ENCODE peak calls at places on chromosomes 3 and 15, in four cellular contexts. A, I, G and F are unnamed samples.

GRCh38 chr15:62880278-62880677 is 162.3 kb upstream of the TPM1 start:
- DNase-seq in A (no peak), I (no peak), G (no peak), F (peak)

GRCh38 chr3:105656607-105657504 is 212.0 kb downstream of the CBLB start:
- DNase-seq in A (no peak), I (no peak), G (no peak), F (no peak)

GRCh38 chr3:193295985-193296384 is 55.0 kb downstream of the PLAAT1 start:
- DNase-seq in A (no peak), I (no peak), G (no peak), F (no peak)

GRCh38 chr3:125398952-125399351 is 23.8 kb upstream of the ZNF148 start:
- DNase-seq in A (no peak), I (no peak), G (no peak), F (no peak)

GRCh38 chr3:151356791-151357460 is 27.6 kb upstream of the P2RY13 start:
- DNase-seq in A (no peak), I (no peak), G (no peak), F (no peak)

GRCh38 chr3:124559650-124560405 is 170.4 kb upstream of the UMPS start:
- DNase-seq in A (peak), I (peak), G (peak), F (peak)

GRCh38 chr3:102662223-102662622 is 227.4 kb downstream of the ZPLD1 start:
- DNase-seq in A (no peak), I (no peak), G (no peak), F (no peak)

GRCh38 chr15:75454471-75455418 is 3.3 kb upstream of the SIN3A start:
- DNase-seq in A (peak), I (no peak), G (no peak), F (peak)

GRCh38 chr3:156681003-156681402 is 6.6 kb downstream of the TIPARP start:
- DNase-seq in A (peak), I (peak), G (peak), F (peak)

GRCh38 chr3:171028025-171028778 is 1.7 kb upstream of the SLC2A2 start:
- DNase-seq in A (peak), I (peak), G (peak), F (peak)

GRCh38 chr3:66483006-66483928 is 17.6 kb downstream of the LRIG1 start:
- DNase-seq in A (peak), I (no peak), G (peak), F (peak)

GRCh38 chr3:81592101-81592500 is 169.3 kb downstream of the GBE1 start:
- DNase-seq in A (no peak), I (no peak), G (no peak), F (peak)

GRCh38 chr3:192869131-192870027 is 48.3 kb downstream of the MB21D2 start:
- DNase-seq in A (peak), I (no peak), G (no peak), F (no peak)

GRCh38 chr3:123667784-123668183 is 82.9 kb upstream of the HACD2 start:
- DNase-seq in A (no peak), I (no peak), G (no peak), F (no peak)

GRCh38 chr15:47184003-47184404 is 533.3 kb upstream of the SEMA6D start:
- DNase-seq in A (peak), I (no peak), G (no peak), F (no peak)

GRCh38 chr3:33215739-33216138 is 2.9 kb downstream of the SUSD5 start:
- DNase-seq in A (no peak), I (no peak), G (no peak), F (no peak)
- H3K4me3 ChIP-seq in A (no peak), I (no peak), G (no peak), F (no peak)

GRCh38 chr15:43828061-43828657 is 1.4 kb downstream of the WDR76 start:
- DNase-seq in A (peak), I (no peak), G (no peak), F (peak)
- H3K4me3 ChIP-seq in A (peak), I (peak), G (no peak), F (no peak)

GRCh38 chr15:71085809-71086208 is 29.5 kb upstream of the THSD4 start:
- DNase-seq in A (no peak), I (no peak), G (no peak), F (no peak)
- H3K4me3 ChIP-seq in A (no peak), I (no peak), G (no peak), F (no peak)

DNA sequence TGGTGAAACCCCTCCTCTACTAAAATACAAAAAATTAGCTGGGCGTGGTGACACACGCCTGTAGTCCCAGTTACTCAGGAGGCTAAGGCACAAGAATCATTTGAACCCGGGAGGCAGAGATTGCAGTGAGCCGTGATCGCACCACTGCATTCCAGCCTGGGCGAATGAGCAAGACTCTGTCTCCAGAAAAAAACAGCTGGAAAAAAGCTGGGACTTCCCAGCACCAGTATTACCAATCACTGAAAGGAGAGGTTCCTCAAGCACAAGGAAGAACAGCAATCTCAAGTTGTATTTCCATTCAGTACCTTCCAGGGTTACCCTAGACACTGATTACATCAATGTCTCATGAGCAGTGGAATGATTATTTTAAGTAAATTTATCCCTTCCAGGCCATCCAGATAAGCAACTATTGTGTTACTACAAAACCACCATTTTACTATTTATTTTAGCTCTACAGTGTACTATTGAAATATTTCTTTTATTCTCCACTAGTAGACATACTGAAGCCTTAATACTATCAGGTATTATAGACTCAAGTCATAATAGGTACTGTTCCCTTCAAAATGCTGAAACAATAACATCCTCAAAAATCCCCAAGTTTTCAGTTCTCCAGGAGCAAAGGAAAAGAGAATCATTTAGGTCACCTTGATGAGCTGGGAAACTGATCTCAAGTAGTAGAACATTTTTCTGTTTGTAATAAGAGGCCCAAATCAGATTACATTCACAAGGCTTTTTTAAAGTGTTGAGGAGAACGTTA is 54.8 kb upstream of the VGLL4 start:
- DNase-seq in A (no peak), I (no peak), G (no peak), F (no peak)
- H3K4me3 ChIP-seq in A (no peak), I (no peak), G (no peak), F (no peak)

GRCh38 chr3:17137321-17137826 is 252.6 kb downstream of the PLCL2 start:
- DNase-seq in A (no peak), I (no peak), G (no peak), F (no peak)

GRCh38 chr3:17135696-17136095 is 250.9 kb downstream of the PLCL2 start:
- DNase-seq in A (no peak), I (no peak), G (no peak), F (no peak)

GRCh38 chr3:17138246-17139039 is 253.7 kb downstream of the PLCL2 start:
- DNase-seq in A (no peak), I (no peak), G (no peak), F (no peak)

GRCh38 chr3:17133637-17134545 is 249.1 kb downstream of the PLCL2 start:
- DNase-seq in A (no peak), I (no peak), G (no peak), F (peak)

GRCh38 chr3:17136251-17136721 is 251.5 kb downstream of the PLCL2 start:
- DNase-seq in A (no peak), I (no peak), G (peak), F (peak)
- H3K4me3 ChIP-seq in A (no peak), I (no peak), G (no peak), F (no peak)